ENCODE peak calls at places on chromosomes 5 and 9, in ten cellular contexts. T is vagina, N is IMR-90, G is ovary, E is A549, U is NB4, V is sigmoid colon, L is uterus, S is prostate gland, Z is lower leg skin. D is an unnamed sample.
A peak's percentile ranks its signal among the peaks of the same experiment; 100 is the strongest.

GRCh38 chr9:110619831-110620230 is 40.3 kb upstream of the SVEP1 start:
- DNase-seq in U (no peak), E (no peak), N (peak; percentile 76), T (no peak), Z (no peak), L (no peak), V (no peak), G (no peak), S (no peak), D (no peak)

GRCh38 chr9:130310456-130310855 is 44.9 kb downstream of the HMCN2 start:
- DNase-seq in G (no peak), U (no peak), E (no peak), N (no peak), S (no peak), L (no peak), V (no peak), Z (no peak), T (no peak), D (no peak)

GRCh38 chr9:19485193-19485592 is 76.4 kb downstream of the ACER2 start:
- DNase-seq in Z (no peak), N (no peak), E (no peak), T (no peak), G (no peak), V (no peak), S (no peak), U (no peak), L (no peak), D (no peak)

GRCh38 chr5:133397986-133398645 is 214.2 kb downstream of the FSTL4 start:
- DNase-seq in T (peak; percentile 64), Z (no peak), U (no peak), N (no peak), S (no peak), L (no peak), G (no peak), V (no peak), E (no peak), D (no peak)

GRCh38 chr5:153571157-153571556 is 80.7 kb downstream of the GRIA1 start:
- DNase-seq in L (no peak), T (no peak), V (no peak), N (no peak), U (no peak), E (no peak), S (no peak), Z (no peak), G (no peak), D (no peak)

GRCh38 chr9:91298304-91298703 is 63.4 kb downstream of the AUH start:
- DNase-seq in G (no peak), Z (no peak), N (peak; percentile 55), U (peak; percentile 49), E (no peak), L (no peak), V (no peak), T (no peak), S (no peak), D (no peak)

GRCh38 chr5:43042176-43042625 is 2.1 kb upstream of the ANXA2R start:
- DNase-seq in N (peak; percentile 69), G (peak; percentile 60), U (peak; percentile 98), Z (peak; percentile 52), E (peak; percentile 35), L (peak; percentile 71), S (peak; percentile 54), T (no peak), V (peak; percentile 89), D (peak; percentile 96)

GRCh38 chr9:74696520-74696919 is 191.2 kb downstream of the TRPM6 start:
- DNase-seq in E (no peak), V (no peak), N (no peak), S (no peak), G (no peak), Z (no peak), T (no peak), L (no peak), U (no peak), D (no peak)

GRCh38 chr5:41682641-41683040 is 172.2 kb upstream of the PLCXD3 start:
- DNase-seq in N (no peak), Z (no peak), V (no peak), G (no peak), E (no peak), T (no peak), U (no peak), L (no peak), S (no peak), D (no peak)

GRCh38 chr9:37953775-37954437 is 50.0 kb upstream of the SLC25A51 start:
- DNase-seq in V (no peak), E (peak; percentile 92), S (no peak), N (peak; percentile 100), Z (no peak), L (peak; percentile 75), U (peak; percentile 57), G (peak; percentile 67), T (no peak), D (peak; percentile 60)

GRCh38 chr5:175487514-175488222 is 9.3 kb downstream of the SFXN1 start:
- DNase-seq in S (no peak), G (no peak), T (no peak), L (no peak), E (no peak), U (no peak), N (no peak), Z (no peak), V (no peak), D (no peak)

GRCh38 chr5:37703841-37704241 is 136.0 kb downstream of the GDNF start:
- DNase-seq in N (peak; percentile 78), G (no peak), L (no peak), T (no peak), E (no peak), Z (no peak), V (no peak), S (no peak), U (no peak), D (no peak)

GRCh38 chr9:136259836-136260235 is 14.2 kb upstream of the QSOX2 start:
- DNase-seq in Z (no peak), E (no peak), S (no peak), T (no peak), V (no peak), L (no peak), G (no peak), U (no peak), N (no peak), D (no peak)

GRCh38 chr9:124852829-124853531 is at the start of gene WDR38:
- DNase-seq in L (peak; percentile 77), E (peak; percentile 98), N (peak; percentile 66), S (peak; percentile 67), U (peak; percentile 82), V (peak; percentile 85), T (no peak), G (peak; percentile 60), Z (no peak), D (peak; percentile 95)

GRCh38 chr5:134092875-134093274 is 21.6 kb upstream of the TCF7 start:
- DNase-seq in S (no peak), N (peak; percentile 22), U (no peak), L (no peak), T (no peak), Z (no peak), G (no peak), E (no peak), V (no peak), D (no peak)

GRCh38 chr9:81537964-81538363 is 151.4 kb downstream of the TLE1 start:
- DNase-seq in V (no peak), T (no peak), G (no peak), U (no peak), Z (no peak), S (no peak), E (no peak), L (no peak), N (peak; percentile 49), D (no peak)

GRCh38 chr9:13956107-13956506 is 357.8 kb downstream of the NFIB start:
- DNase-seq in E (no peak), Z (no peak), L (no peak), T (no peak), U (no peak), G (no peak), S (no peak), N (no peak), V (no peak), D (no peak)

GRCh38 chr9:36597412-36598178 is 24.9 kb downstream of the MELK start:
- DNase-seq in T (no peak), Z (no peak), U (peak; percentile 29), S (no peak), G (no peak), N (peak; percentile 70), E (peak; percentile 78), L (no peak), V (no peak), D (no peak)
- TF ChIP-seq CTCF in T (no peak), Z (no peak), U (peak; percentile 17), S (no peak), G (no peak), N (peak; percentile 79), E (peak; percentile 57), L (no peak), V (peak; percentile 33), D (no peak)

DNA sequence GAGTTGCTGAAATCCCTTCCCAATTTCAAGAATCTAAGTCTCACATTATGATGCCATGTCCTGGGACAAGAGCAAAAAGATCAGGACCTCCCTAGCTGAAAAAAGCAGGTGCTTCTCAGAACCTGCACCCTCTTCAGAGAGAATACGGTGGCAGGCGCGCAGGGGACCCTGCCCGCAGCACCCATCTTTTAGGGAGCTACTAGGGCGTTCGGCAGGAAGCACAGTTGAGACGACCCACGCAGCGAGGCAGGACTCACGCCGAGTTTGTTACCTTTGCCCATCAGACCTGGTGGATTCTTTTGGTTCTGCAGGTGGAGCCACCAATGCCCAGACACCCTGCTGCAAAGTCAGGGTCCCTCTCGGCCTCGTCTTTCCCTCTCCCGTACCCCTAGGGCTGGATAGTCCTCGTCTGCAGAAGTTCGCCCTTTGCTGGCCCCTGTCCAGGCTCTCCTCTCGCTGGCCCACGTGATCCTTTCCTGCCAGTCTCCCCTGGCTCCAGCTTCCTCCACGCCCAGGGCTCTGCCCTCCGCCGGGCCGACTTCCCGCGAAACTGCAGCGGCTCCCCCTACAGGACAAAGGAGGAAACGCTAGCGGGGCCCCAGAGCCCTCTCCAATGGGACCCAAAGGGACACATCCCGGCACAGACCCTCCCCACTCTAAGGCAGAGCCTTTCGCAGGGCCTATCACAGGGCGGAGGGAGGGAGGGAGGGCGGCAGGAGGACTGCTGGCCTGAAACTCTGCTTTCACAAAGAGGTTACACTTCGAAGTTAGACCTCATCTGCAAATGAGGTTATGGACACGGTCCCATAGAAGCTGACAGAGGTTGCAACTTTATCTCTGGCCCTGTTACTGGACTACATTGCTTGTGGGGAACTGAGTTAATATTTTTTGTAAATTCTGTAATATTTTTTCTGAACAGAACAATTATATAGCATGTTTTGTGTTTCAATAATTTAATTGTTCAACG is 28.8 kb downstream of the TMEM174 start:
- DNase-seq in U (peak; percentile 72), V (peak; percentile 71), L (peak; percentile 46), G (peak; percentile 70), Z (peak; percentile 40), S (no peak), E (peak; percentile 92), N (peak; percentile 47), T (no peak), D (peak; percentile 92)
- TF ChIP-seq POLR2A in U (no peak), V (no peak), L (no peak), G (no peak), Z (no peak), S (no peak), E (peak; percentile 45), N (no peak), T (no peak), D (no peak)

GRCh38 chr9:107932036-107932435 is 442.5 kb upstream of the KLF4 start:
- DNase-seq in T (no peak), V (no peak), L (no peak), U (no peak), E (no peak), S (no peak), G (no peak), N (peak; percentile 72), Z (no peak), D (no peak)
- TF ChIP-seq CTCF in T (no peak), V (no peak), L (no peak), U (no peak), E (no peak), S (no peak), G (no peak), N (no peak), Z (no peak), D (no peak)

GRCh38 chr5:178108446-178108845 is 4.9 kb upstream of the N4BP3 start:
- DNase-seq in L (no peak), N (no peak), V (no peak), U (no peak), G (no peak), Z (no peak), S (no peak), E (no peak), T (no peak), D (no peak)
- TF ChIP-seq POLR2A in L (no peak), N (no peak), V (no peak), U (no peak), G (no peak), Z (no peak), S (no peak), E (no peak), T (no peak), D (no peak)